ENCODE peak calls at places on chromosomes 1 and 21, in six cellular contexts. One of them, this sample, is unnamed.

GRCh38 chr1:240562111-240562590 is 49.8 kb downstream of the GREM2 start:
- DNase-seq in heart right ventricle: no peak
- DNase-seq in HFF-Myc: no peak
- DNase-seq in fibroblast of lung: peak; percentile 46
- DNase-seq in astrocyte of the spinal cord: no peak
- DNase-seq in ovary: no peak
- DNase-seq in this sample: peak; percentile 7

GRCh38 chr1:157626099-157626498 is 28.2 kb upstream of the FCRL4 start:
- DNase-seq in ovary: no peak
- DNase-seq in HFF-Myc: no peak
- DNase-seq in fibroblast of lung: no peak
- DNase-seq in heart right ventricle: no peak
- DNase-seq in astrocyte of the spinal cord: no peak
- DNase-seq in this sample: no peak

GRCh38 chr1:114853584-114853983 is 1.1 kb upstream of the SYCP1 start:
- DNase-seq in fibroblast of lung: no peak
- DNase-seq in astrocyte of the spinal cord: no peak
- DNase-seq in HFF-Myc: no peak
- DNase-seq in heart right ventricle: no peak
- DNase-seq in ovary: no peak
- DNase-seq in this sample: no peak

GRCh38 chr1:16459503-16459902 is 19.0 kb downstream of the NECAP2 start:
- DNase-seq in HFF-Myc: no peak
- DNase-seq in fibroblast of lung: no peak
- DNase-seq in astrocyte of the spinal cord: no peak
- DNase-seq in ovary: no peak
- DNase-seq in heart right ventricle: no peak
- DNase-seq in this sample: no peak

GRCh38 chr1:216960716-216961115 is 237.5 kb upstream of the ESRRG start:
- DNase-seq in heart right ventricle: no peak
- DNase-seq in astrocyte of the spinal cord: no peak
- DNase-seq in ovary: no peak
- DNase-seq in HFF-Myc: no peak
- DNase-seq in fibroblast of lung: peak; percentile 7
- DNase-seq in this sample: no peak

GRCh38 chr1:211356723-211357418 is 30.2 kb downstream of the TRAF5 start:
- DNase-seq in astrocyte of the spinal cord: peak; percentile 9
- DNase-seq in ovary: no peak
- DNase-seq in HFF-Myc: no peak
- DNase-seq in fibroblast of lung: peak; percentile 85
- DNase-seq in heart right ventricle: no peak
- DNase-seq in this sample: peak; percentile 52

GRCh38 chr1:43144228-43144627 is 27.9 kb downstream of the EBNA1BP2 start:
- DNase-seq in ovary: no peak
- DNase-seq in heart right ventricle: no peak
- DNase-seq in astrocyte of the spinal cord: peak; percentile 59
- DNase-seq in HFF-Myc: no peak
- DNase-seq in fibroblast of lung: peak; percentile 60
- DNase-seq in this sample: peak; percentile 43

GRCh38 chr1:41811978-41812852 is 106.5 kb downstream of the HIVEP3 start:
- DNase-seq in fibroblast of lung: peak; percentile 89
- DNase-seq in HFF-Myc: peak; percentile 87
- DNase-seq in ovary: peak; percentile 28
- DNase-seq in astrocyte of the spinal cord: peak; percentile 95
- DNase-seq in heart right ventricle: peak; percentile 44
- DNase-seq in this sample: peak; percentile 97

GRCh38 chr1:22978299-22978698 is 5.6 kb upstream of the LACTBL1 start:
- DNase-seq in HFF-Myc: peak; percentile 7
- DNase-seq in fibroblast of lung: peak; percentile 83
- DNase-seq in ovary: no peak
- DNase-seq in astrocyte of the spinal cord: peak; percentile 34
- DNase-seq in heart right ventricle: no peak
- DNase-seq in this sample: peak; percentile 26

GRCh38 chr21:43001316-43001715 is 27.0 kb downstream of the PKNOX1 start:
- DNase-seq in fibroblast of lung: no peak
- DNase-seq in ovary: no peak
- DNase-seq in HFF-Myc: no peak
- DNase-seq in astrocyte of the spinal cord: no peak
- DNase-seq in heart right ventricle: no peak
- DNase-seq in this sample: no peak

GRCh38 chr1:14955986-14956385 is 197.6 kb upstream of the TMEM51 start:
- DNase-seq in ovary: no peak
- DNase-seq in astrocyte of the spinal cord: no peak
- DNase-seq in fibroblast of lung: no peak
- DNase-seq in heart right ventricle: no peak
- DNase-seq in HFF-Myc: no peak
- DNase-seq in this sample: no peak

GRCh38 chr1:161994153-161994814 is 29.4 kb downstream of the OLFML2B start:
- DNase-seq in fibroblast of lung: peak; percentile 85
- DNase-seq in heart right ventricle: no peak
- DNase-seq in HFF-Myc: no peak
- DNase-seq in astrocyte of the spinal cord: peak; percentile 47
- DNase-seq in ovary: no peak
- DNase-seq in this sample: peak; percentile 56

GRCh38 chr1:44802306-44803061 is 2.3 kb downstream of the PLK3 start:
- DNase-seq in fibroblast of lung: no peak
- DNase-seq in HFF-Myc: no peak
- DNase-seq in astrocyte of the spinal cord: no peak
- DNase-seq in ovary: no peak
- DNase-seq in heart right ventricle: no peak
- DNase-seq in this sample: no peak
- H3K4me3 ChIP-seq in fibroblast of lung: peak overlapping the region; percentile 65
- H3K4me3 ChIP-seq in HFF-Myc: peak overlapping the region; percentile 94
- H3K4me3 ChIP-seq in astrocyte of the spinal cord: peak overlapping the region; percentile 91
- H3K4me3 ChIP-seq in ovary: no peak overlapping the region
- H3K4me3 ChIP-seq in heart right ventricle: peak overlapping the region; percentile 64
- H3K4me3 ChIP-seq in this sample: peak overlapping the region; percentile 87

GRCh38 chr1:25809929-25810328 is 9.8 kb upstream of the MTFR1L start:
- DNase-seq in fibroblast of lung: no peak
- DNase-seq in ovary: no peak
- DNase-seq in heart right ventricle: no peak
- DNase-seq in astrocyte of the spinal cord: no peak
- DNase-seq in HFF-Myc: no peak
- DNase-seq in this sample: no peak
- TF ChIP-seq CTCF in fibroblast of lung: no peak
- TF ChIP-seq CTCF in ovary: no peak
- TF ChIP-seq CTCF in heart right ventricle: no peak
- TF ChIP-seq CTCF in astrocyte of the spinal cord: peak; percentile 4
- TF ChIP-seq CTCF in HFF-Myc: no peak
- TF ChIP-seq CTCF in this sample: no peak

GRCh38 chr1:29325675-29326074 is 89.4 kb downstream of the PTPRU start:
- DNase-seq in heart right ventricle: peak; percentile 39
- DNase-seq in ovary: no peak
- DNase-seq in astrocyte of the spinal cord: no peak
- DNase-seq in HFF-Myc: no peak
- DNase-seq in fibroblast of lung: no peak
- DNase-seq in this sample: no peak
- H3K4me3 ChIP-seq in heart right ventricle: no peak overlapping the region
- H3K4me3 ChIP-seq in ovary: no peak overlapping the region
- H3K4me3 ChIP-seq in astrocyte of the spinal cord: no peak overlapping the region
- H3K4me3 ChIP-seq in HFF-Myc: no peak overlapping the region
- H3K4me3 ChIP-seq in fibroblast of lung: no peak overlapping the region
- H3K4me3 ChIP-seq in this sample: no peak overlapping the region

GRCh38 chr21:35508389-35508888 is 459.3 kb upstream of the RUNX1 start:
- DNase-seq in fibroblast of lung: peak; percentile 72
- DNase-seq in ovary: no peak
- DNase-seq in heart right ventricle: peak; percentile 54
- DNase-seq in astrocyte of the spinal cord: peak; percentile 51
- DNase-seq in HFF-Myc: peak; percentile 44
- DNase-seq in this sample: peak; percentile 91
- TF ChIP-seq CTCF in fibroblast of lung: peak; percentile 45
- TF ChIP-seq CTCF in ovary: no peak
- TF ChIP-seq CTCF in heart right ventricle: peak; percentile 40
- TF ChIP-seq CTCF in astrocyte of the spinal cord: peak; percentile 25
- TF ChIP-seq CTCF in HFF-Myc: peak; percentile 46
- TF ChIP-seq CTCF in this sample: peak; percentile 47

GRCh38 chr1:231919900-231920299 is 293.3 kb downstream of the DISC1 start:
- DNase-seq in HFF-Myc: no peak
- DNase-seq in fibroblast of lung: no peak
- DNase-seq in heart right ventricle: peak; percentile 55
- DNase-seq in ovary: no peak
- DNase-seq in astrocyte of the spinal cord: no peak
- DNase-seq in this sample: no peak

GRCh38 chr1:231918239-231919015 is 291.8 kb downstream of the DISC1 start:
- DNase-seq in fibroblast of lung: peak; percentile 89
- DNase-seq in ovary: no peak
- DNase-seq in HFF-Myc: no peak
- DNase-seq in astrocyte of the spinal cord: peak; percentile 68
- DNase-seq in heart right ventricle: no peak
- DNase-seq in this sample: peak; percentile 29

GRCh38 chr1:231923461-231924132 is 297.0 kb downstream of the DISC1 start:
- DNase-seq in HFF-Myc: no peak
- DNase-seq in heart right ventricle: no peak
- DNase-seq in fibroblast of lung: peak; percentile 86
- DNase-seq in ovary: no peak
- DNase-seq in astrocyte of the spinal cord: peak; percentile 45
- DNase-seq in this sample: no peak

GRCh38 chr1:231921951-231922350 is 295.4 kb downstream of the DISC1 start:
- DNase-seq in ovary: no peak
- DNase-seq in fibroblast of lung: peak; percentile 64
- DNase-seq in heart right ventricle: no peak
- DNase-seq in HFF-Myc: no peak
- DNase-seq in astrocyte of the spinal cord: no peak
- DNase-seq in this sample: no peak

DNA sequence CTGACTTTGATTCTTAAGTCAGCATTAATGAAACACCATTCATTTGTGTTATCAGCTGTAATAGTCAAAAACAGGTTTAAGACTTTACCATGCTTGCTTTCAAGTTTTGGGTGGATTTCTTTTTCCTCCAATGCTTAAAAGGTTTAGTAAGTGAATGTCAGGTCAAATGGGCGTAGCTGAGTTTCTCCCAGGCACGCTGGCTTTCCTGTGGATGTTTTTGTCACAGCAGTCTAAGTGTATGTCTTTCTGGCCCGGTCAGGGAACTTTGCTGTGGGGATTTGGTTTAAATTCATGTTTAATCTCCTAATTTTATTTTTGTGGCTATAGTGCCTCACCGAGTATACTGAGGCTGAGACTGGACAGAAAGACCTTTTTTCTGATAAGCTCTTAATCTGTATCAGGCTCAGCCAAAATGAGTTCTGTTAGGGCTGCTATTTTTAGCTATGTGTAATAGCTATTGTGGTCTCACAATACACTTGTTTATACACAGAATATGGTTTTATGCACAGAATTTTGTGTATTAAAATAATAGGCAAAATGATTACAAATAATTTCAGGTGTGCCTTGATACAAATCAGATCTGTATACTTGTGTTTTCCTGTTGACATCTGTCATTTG is 292.8 kb downstream of the DISC1 start:
- DNase-seq in fibroblast of lung: no peak
- DNase-seq in ovary: no peak
- DNase-seq in heart right ventricle: no peak
- DNase-seq in HFF-Myc: no peak
- DNase-seq in astrocyte of the spinal cord: no peak
- DNase-seq in this sample: no peak
- H3K4me3 ChIP-seq in fibroblast of lung: no peak overlapping the region
- H3K4me3 ChIP-seq in ovary: no peak overlapping the region
- H3K4me3 ChIP-seq in heart right ventricle: no peak overlapping the region
- H3K4me3 ChIP-seq in HFF-Myc: no peak overlapping the region
- H3K4me3 ChIP-seq in astrocyte of the spinal cord: no peak overlapping the region
- H3K4me3 ChIP-seq in this sample: no peak overlapping the region

GRCh38 chr1:183632087-183632486 is 3.5 kb downstream of the ARPC5 start:
- DNase-seq in ovary: no peak
- DNase-seq in HFF-Myc: no peak
- DNase-seq in heart right ventricle: no peak
- DNase-seq in fibroblast of lung: peak; percentile 74
- DNase-seq in astrocyte of the spinal cord: no peak
- DNase-seq in this sample: peak; percentile 91
- TF ChIP-seq CTCF in ovary: no peak
- TF ChIP-seq CTCF in HFF-Myc: no peak
- TF ChIP-seq CTCF in heart right ventricle: no peak
- TF ChIP-seq CTCF in fibroblast of lung: no peak
- TF ChIP-seq CTCF in astrocyte of the spinal cord: no peak
- TF ChIP-seq CTCF in this sample: no peak

DNA sequence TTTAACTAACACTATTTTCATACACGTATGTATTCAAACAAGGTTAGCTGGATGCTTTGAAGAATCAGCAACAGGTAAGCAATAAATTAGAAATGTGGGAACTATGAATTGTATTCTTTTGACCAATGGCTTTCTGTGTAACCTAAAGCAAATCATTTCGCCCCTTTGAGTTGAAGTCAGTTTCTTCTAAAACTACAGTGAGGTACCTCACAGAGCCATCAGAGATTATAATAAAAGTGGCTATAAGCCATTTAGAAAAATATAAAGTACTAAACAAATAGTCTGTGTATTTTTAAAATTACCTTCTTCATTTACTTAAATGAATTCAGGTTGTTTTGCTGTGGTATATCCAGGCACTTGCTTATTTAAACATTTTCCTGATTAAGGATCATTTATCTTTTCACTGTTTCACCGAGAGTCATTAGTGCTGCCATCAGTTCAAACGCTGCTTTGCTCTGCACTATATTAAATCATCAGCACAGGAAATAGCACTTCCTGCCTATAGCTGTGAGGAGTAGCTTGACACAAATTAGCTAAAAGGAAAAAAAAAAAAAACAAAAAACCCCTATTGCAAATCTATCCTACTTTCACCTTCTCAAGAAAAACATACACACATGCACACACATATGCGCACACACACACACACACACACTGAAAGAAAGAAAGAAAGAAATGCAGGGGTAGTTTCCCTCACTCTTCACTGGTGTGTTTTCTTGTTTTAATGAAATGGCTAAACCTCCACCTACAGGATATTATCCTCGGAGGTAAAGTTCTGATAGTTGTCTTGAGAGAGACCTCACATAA is 39.8 kb upstream of the C1orf105 start:
- DNase-seq in heart right ventricle: no peak
- DNase-seq in ovary: no peak
- DNase-seq in fibroblast of lung: peak; percentile 41
- DNase-seq in astrocyte of the spinal cord: peak; percentile 31
- DNase-seq in HFF-Myc: no peak
- DNase-seq in this sample: no peak
- H3K4me3 ChIP-seq in heart right ventricle: no peak overlapping the region
- H3K4me3 ChIP-seq in ovary: no peak overlapping the region
- H3K4me3 ChIP-seq in fibroblast of lung: no peak overlapping the region
- H3K4me3 ChIP-seq in astrocyte of the spinal cord: no peak overlapping the region
- H3K4me3 ChIP-seq in HFF-Myc: no peak overlapping the region
- H3K4me3 ChIP-seq in this sample: no peak overlapping the region

This sample was measured in fibroblast of pulmonary artery.